ENCODE peak calls at places on chromosomes 11 and 22, in seven cellular contexts. One of them, this sample, is unnamed.

GRCh38 chr11:117818036-117818858 is 6.3 kb downstream of the FXYD2 start:
- DNase-seq in A549: no peak
- DNase-seq in RWPE2: no peak
- DNase-seq in endothelial cell of umbilical vein: peak
- DNase-seq in right atrium auricular region: no peak
- DNase-seq in Peyer's patch: no peak
- DNase-seq in lower lobe of right lung: peak
- DNase-seq in this sample: peak

GRCh38 chr22:41524809-41525449 is 19.3 kb downstream of the POLR3H start:
- DNase-seq in right atrium auricular region: no peak
- DNase-seq in A549: no peak
- DNase-seq in Peyer's patch: peak
- DNase-seq in RWPE2: no peak
- DNase-seq in endothelial cell of umbilical vein: no peak
- DNase-seq in lower lobe of right lung: no peak
- DNase-seq in this sample: no peak

GRCh38 chr11:113675003-113675471 is 31.1 kb downstream of the TMPRSS5 start:
- DNase-seq in Peyer's patch: no peak
- DNase-seq in A549: no peak
- DNase-seq in lower lobe of right lung: no peak
- DNase-seq in RWPE2: no peak
- DNase-seq in right atrium auricular region: no peak
- DNase-seq in endothelial cell of umbilical vein: no peak
- DNase-seq in this sample: no peak

GRCh38 chr22:48444320-48445112 is 1383.2 kb downstream of the BRD1 start:
- DNase-seq in right atrium auricular region: no peak
- DNase-seq in lower lobe of right lung: peak
- DNase-seq in RWPE2: no peak
- DNase-seq in A549: no peak
- DNase-seq in endothelial cell of umbilical vein: no peak
- DNase-seq in Peyer's patch: no peak
- DNase-seq in this sample: no peak

GRCh38 chr22:47167056-47167455 is 404.6 kb downstream of the TBC1D22A start:
- DNase-seq in endothelial cell of umbilical vein: no peak
- DNase-seq in Peyer's patch: peak
- DNase-seq in A549: no peak
- DNase-seq in lower lobe of right lung: peak
- DNase-seq in right atrium auricular region: no peak
- DNase-seq in RWPE2: no peak
- DNase-seq in this sample: no peak

GRCh38 chr11:12841946-12842630 is 167.0 kb upstream of the RASSF10 start:
- DNase-seq in right atrium auricular region: no peak
- DNase-seq in endothelial cell of umbilical vein: peak
- DNase-seq in Peyer's patch: no peak
- DNase-seq in RWPE2: no peak
- DNase-seq in lower lobe of right lung: no peak
- DNase-seq in A549: no peak
- DNase-seq in this sample: peak

GRCh38 chr11:69874178-69874983 is 55.2 kb upstream of the FGF3 start:
- DNase-seq in endothelial cell of umbilical vein: no peak
- DNase-seq in A549: no peak
- DNase-seq in lower lobe of right lung: peak
- DNase-seq in right atrium auricular region: no peak
- DNase-seq in Peyer's patch: peak
- DNase-seq in RWPE2: no peak
- DNase-seq in this sample: no peak

GRCh38 chr22:23243006-23243573 is 62.8 kb downstream of the BCR start:
- DNase-seq in RWPE2: no peak
- DNase-seq in right atrium auricular region: no peak
- DNase-seq in Peyer's patch: no peak
- DNase-seq in endothelial cell of umbilical vein: no peak
- DNase-seq in lower lobe of right lung: no peak
- DNase-seq in A549: no peak
- DNase-seq in this sample: no peak

GRCh38 chr11:78564037-78564888 is 10.4 kb downstream of the NARS2 start:
- DNase-seq in Peyer's patch: peak
- DNase-seq in lower lobe of right lung: no peak
- DNase-seq in A549: peak
- DNase-seq in right atrium auricular region: no peak
- DNase-seq in endothelial cell of umbilical vein: peak
- DNase-seq in RWPE2: no peak
- DNase-seq in this sample: peak

GRCh38 chr22:47283616-47284270 is 521.3 kb downstream of the TBC1D22A start:
- DNase-seq in endothelial cell of umbilical vein: no peak
- DNase-seq in A549: no peak
- DNase-seq in RWPE2: no peak
- DNase-seq in right atrium auricular region: no peak
- DNase-seq in lower lobe of right lung: no peak
- DNase-seq in Peyer's patch: no peak
- DNase-seq in this sample: no peak

GRCh38 chr11:45922425-45923082 is at the start of gene LARGE2:
- DNase-seq in Peyer's patch: no peak
- DNase-seq in endothelial cell of umbilical vein: no peak
- DNase-seq in A549: peak
- DNase-seq in lower lobe of right lung: peak
- DNase-seq in RWPE2: peak
- DNase-seq in right atrium auricular region: no peak
- DNase-seq in this sample: no peak

GRCh38 chr11:72321381-72321996 is 77.5 kb upstream of the PHOX2A start:
- DNase-seq in lower lobe of right lung: no peak
- DNase-seq in A549: peak
- DNase-seq in endothelial cell of umbilical vein: peak
- DNase-seq in right atrium auricular region: no peak
- DNase-seq in Peyer's patch: no peak
- DNase-seq in RWPE2: no peak
- DNase-seq in this sample: peak

GRCh38 chr11:118893662-118894061 is 10.0 kb downstream of the CXCR5 start:
- DNase-seq in right atrium auricular region: no peak
- DNase-seq in RWPE2: no peak
- DNase-seq in endothelial cell of umbilical vein: no peak
- DNase-seq in lower lobe of right lung: no peak
- DNase-seq in Peyer's patch: peak
- DNase-seq in A549: no peak
- DNase-seq in this sample: no peak

GRCh38 chr22:46340676-46341075 is 5.2 kb downstream of the TRMU start:
- DNase-seq in Peyer's patch: no peak
- DNase-seq in RWPE2: no peak
- DNase-seq in right atrium auricular region: no peak
- DNase-seq in A549: no peak
- DNase-seq in endothelial cell of umbilical vein: no peak
- DNase-seq in lower lobe of right lung: peak
- DNase-seq in this sample: no peak

GRCh38 chr11:131592734-131593133 is 222.3 kb downstream of the NTM start:
- DNase-seq in Peyer's patch: no peak
- DNase-seq in lower lobe of right lung: no peak
- DNase-seq in right atrium auricular region: no peak
- DNase-seq in A549: no peak
- DNase-seq in RWPE2: no peak
- DNase-seq in endothelial cell of umbilical vein: no peak
- DNase-seq in this sample: no peak

GRCh38 chr11:11985016-11985715 is 23.3 kb downstream of the DKK3 start:
- DNase-seq in Peyer's patch: no peak
- DNase-seq in right atrium auricular region: no peak
- DNase-seq in endothelial cell of umbilical vein: no peak
- DNase-seq in lower lobe of right lung: no peak
- DNase-seq in A549: no peak
- DNase-seq in RWPE2: no peak
- DNase-seq in this sample: no peak

GRCh38 chr22:22094921-22095320 is 112.3 kb upstream of the TOP3B start:
- DNase-seq in A549: no peak
- DNase-seq in lower lobe of right lung: no peak
- DNase-seq in endothelial cell of umbilical vein: no peak
- DNase-seq in right atrium auricular region: no peak
- DNase-seq in Peyer's patch: no peak
- DNase-seq in RWPE2: no peak
- DNase-seq in this sample: no peak

GRCh38 chr22:30606455-30607299 is at the start of gene TCN2:
- DNase-seq in A549: peak
- DNase-seq in right atrium auricular region: peak
- DNase-seq in endothelial cell of umbilical vein: peak
- DNase-seq in RWPE2: no peak
- DNase-seq in lower lobe of right lung: peak
- DNase-seq in Peyer's patch: peak
- DNase-seq in this sample: peak

GRCh38 chr11:119694334-119694733 is 34.7 kb downstream of the NECTIN1 start:
- DNase-seq in right atrium auricular region: no peak
- DNase-seq in RWPE2: no peak
- DNase-seq in A549: no peak
- DNase-seq in lower lobe of right lung: no peak
- DNase-seq in Peyer's patch: peak
- DNase-seq in endothelial cell of umbilical vein: no peak
- DNase-seq in this sample: no peak

GRCh38 chr11:63670077-63670737 is 969 bp downstream of the ATL3 start:
- DNase-seq in RWPE2: no peak
- DNase-seq in A549: no peak
- DNase-seq in endothelial cell of umbilical vein: peak
- DNase-seq in lower lobe of right lung: no peak
- DNase-seq in Peyer's patch: no peak
- DNase-seq in right atrium auricular region: no peak
- DNase-seq in this sample: no peak

GRCh38 chr22:48517039-48518030 is 1310.3 kb downstream of the BRD1 start:
- DNase-seq in RWPE2: no peak
- DNase-seq in lower lobe of right lung: no peak
- DNase-seq in right atrium auricular region: no peak
- DNase-seq in A549: peak
- DNase-seq in endothelial cell of umbilical vein: no peak
- DNase-seq in Peyer's patch: no peak
- DNase-seq in this sample: no peak

GRCh38 chr11:119635776-119636175 is 93.2 kb downstream of the NECTIN1 start:
- DNase-seq in lower lobe of right lung: no peak
- DNase-seq in A549: no peak
- DNase-seq in right atrium auricular region: no peak
- DNase-seq in RWPE2: no peak
- DNase-seq in Peyer's patch: no peak
- DNase-seq in endothelial cell of umbilical vein: no peak
- DNase-seq in this sample: no peak

GRCh38 chr22:42138122-42138770 is 7.6 kb upstream of the CYP2D6 start:
- DNase-seq in Peyer's patch: peak
- DNase-seq in endothelial cell of umbilical vein: no peak
- DNase-seq in lower lobe of right lung: no peak
- DNase-seq in right atrium auricular region: no peak
- DNase-seq in RWPE2: no peak
- DNase-seq in A549: no peak
- DNase-seq in this sample: no peak

GRCh38 chr22:20783844-20784723 is 10.2 kb downstream of the SERPIND1 start:
- DNase-seq in RWPE2: no peak
- DNase-seq in endothelial cell of umbilical vein: peak
- DNase-seq in lower lobe of right lung: no peak
- DNase-seq in A549: peak
- DNase-seq in Peyer's patch: peak
- DNase-seq in right atrium auricular region: no peak
- DNase-seq in this sample: peak

GRCh38 chr11:31045335-31045734 is 324.2 kb downstream of the DCDC1 start:
- DNase-seq in RWPE2: no peak
- DNase-seq in right atrium auricular region: no peak
- DNase-seq in A549: no peak
- DNase-seq in Peyer's patch: no peak
- DNase-seq in lower lobe of right lung: no peak
- DNase-seq in endothelial cell of umbilical vein: no peak
- DNase-seq in this sample: no peak

GRCh38 chr11:43943931-43944751 is 1.7 kb downstream of the C11orf96 start:
- DNase-seq in A549: peak
- DNase-seq in lower lobe of right lung: peak
- DNase-seq in endothelial cell of umbilical vein: peak
- DNase-seq in right atrium auricular region: no peak
- DNase-seq in RWPE2: no peak
- DNase-seq in Peyer's patch: peak
- DNase-seq in this sample: peak

GRCh38 chr11:7677801-7678201 is 4.5 kb upstream of the CYB5R2 start:
- DNase-seq in endothelial cell of umbilical vein: no peak
- DNase-seq in A549: no peak
- DNase-seq in RWPE2: no peak
- DNase-seq in right atrium auricular region: no peak
- DNase-seq in Peyer's patch: no peak
- DNase-seq in lower lobe of right lung: no peak
- DNase-seq in this sample: no peak

GRCh38 chr22:44519895-44520294 is 21.9 kb upstream of the RTL6 start:
- DNase-seq in endothelial cell of umbilical vein: no peak
- DNase-seq in RWPE2: no peak
- DNase-seq in right atrium auricular region: peak
- DNase-seq in A549: no peak
- DNase-seq in Peyer's patch: no peak
- DNase-seq in lower lobe of right lung: no peak
- DNase-seq in this sample: no peak
- H3K27ac ChIP-seq in endothelial cell of umbilical vein: no peak
- H3K27ac ChIP-seq in RWPE2: no peak
- H3K27ac ChIP-seq in right atrium auricular region: peak
- H3K27ac ChIP-seq in A549: no peak
- H3K27ac ChIP-seq in Peyer's patch: no peak
- H3K27ac ChIP-seq in lower lobe of right lung: no peak
- H3K27ac ChIP-seq in this sample: no peak

DNA sequence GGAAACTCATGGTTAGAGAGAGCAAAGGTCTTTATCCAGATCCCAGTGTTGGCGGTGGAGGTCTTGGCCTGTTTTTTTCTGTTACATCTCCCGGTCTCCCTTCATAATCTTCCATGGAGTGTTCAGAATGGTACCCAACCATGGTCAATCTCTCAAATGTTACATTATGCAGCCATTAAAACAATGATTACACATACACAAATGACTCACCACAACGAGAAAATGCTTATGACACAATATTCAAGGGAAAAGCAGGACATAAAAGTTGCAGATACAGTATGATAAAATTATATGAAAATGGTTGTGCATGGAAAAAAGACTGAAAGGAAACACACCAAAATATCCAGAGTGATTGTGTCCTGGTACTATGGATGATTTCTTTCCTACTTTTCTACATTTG is 17.8 kb upstream of the CSNK1E start:
- DNase-seq in A549: no peak
- DNase-seq in endothelial cell of umbilical vein: no peak
- DNase-seq in right atrium auricular region: no peak
- DNase-seq in lower lobe of right lung: no peak
- DNase-seq in Peyer's patch: no peak
- DNase-seq in RWPE2: no peak
- DNase-seq in this sample: no peak
- H3K4me3 ChIP-seq in A549: no peak
- H3K4me3 ChIP-seq in endothelial cell of umbilical vein: no peak
- H3K4me3 ChIP-seq in right atrium auricular region: no peak
- H3K4me3 ChIP-seq in lower lobe of right lung: no peak
- H3K4me3 ChIP-seq in Peyer's patch: no peak
- H3K4me3 ChIP-seq in RWPE2: no peak
- H3K4me3 ChIP-seq in this sample: no peak

GRCh38 chr11:36079911-36080310 is 136.0 kb downstream of the LDLRAD3 start:
- DNase-seq in endothelial cell of umbilical vein: no peak
- DNase-seq in A549: no peak
- DNase-seq in Peyer's patch: no peak
- DNase-seq in RWPE2: no peak
- DNase-seq in lower lobe of right lung: no peak
- DNase-seq in right atrium auricular region: no peak
- DNase-seq in this sample: no peak
- TF ChIP-seq CTCF in endothelial cell of umbilical vein: no peak
- TF ChIP-seq CTCF in A549: no peak
- TF ChIP-seq CTCF in Peyer's patch: no peak
- TF ChIP-seq CTCF in RWPE2: no peak
- TF ChIP-seq CTCF in lower lobe of right lung: no peak
- TF ChIP-seq CTCF in right atrium auricular region: no peak
- TF ChIP-seq CTCF in this sample: no peak

DNA sequence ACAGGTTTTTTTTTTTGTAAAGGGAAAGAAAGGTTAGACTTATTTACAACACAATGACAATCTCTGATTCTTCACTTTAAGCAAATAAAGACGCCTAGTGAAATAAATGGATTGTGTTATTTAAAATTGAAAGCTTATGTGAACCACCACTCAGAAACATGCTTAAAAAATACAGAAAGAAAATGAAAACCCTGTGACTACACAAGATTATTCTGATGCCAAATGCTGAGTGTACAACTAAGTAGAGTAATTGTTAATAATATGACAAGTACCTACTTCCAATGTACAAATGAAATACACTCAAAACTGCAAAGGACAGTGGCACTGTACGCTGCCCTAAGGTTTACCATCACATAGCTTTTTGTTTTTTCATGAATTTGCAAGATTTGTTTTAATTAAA is 1.0 kb downstream of the BLID start:
- DNase-seq in endothelial cell of umbilical vein: no peak
- DNase-seq in Peyer's patch: no peak
- DNase-seq in A549: no peak
- DNase-seq in lower lobe of right lung: no peak
- DNase-seq in RWPE2: no peak
- DNase-seq in right atrium auricular region: no peak
- DNase-seq in this sample: no peak
- H3K27ac ChIP-seq in endothelial cell of umbilical vein: no peak
- H3K27ac ChIP-seq in Peyer's patch: no peak
- H3K27ac ChIP-seq in A549: no peak
- H3K27ac ChIP-seq in lower lobe of right lung: no peak
- H3K27ac ChIP-seq in RWPE2: no peak
- H3K27ac ChIP-seq in right atrium auricular region: no peak
- H3K27ac ChIP-seq in this sample: no peak